ENCODE peak calls at places on chromosomes 3 and 15, in six cellular contexts. A is fibroblast of villous mesenchyme, R is psoas muscle, P is tibial artery, O is fibroblast of the aortic adventitia, B is astrocyte. K is an unnamed sample.
A peak's percentile ranks its signal among the peaks of the same experiment; 100 is the strongest.

GRCh38 chr3:133663569-133664313 is 2.0 kb upstream of the TOPBP1 start:
- DNase-seq in A (peak; percentile 55), R (no peak), P (no peak), O (peak; percentile 50), B (peak; percentile 27), K (peak; percentile 58)

GRCh38 chr15:60656491-60657284 is 177.7 kb upstream of the ICE2 start:
- DNase-seq in A (peak; percentile 33), R (no peak), P (no peak), O (peak; percentile 69), B (peak; percentile 73), K (peak; percentile 80)

GRCh38 chr3:48915296-48915695 is 3.3 kb upstream of the ARIH2 start:
- DNase-seq in A (peak; percentile 58), R (no peak), P (no peak), O (no peak), B (no peak), K (no peak)

GRCh38 chr3:97895216-97895615 is 73.4 kb downstream of the CRYBG3 start:
- DNase-seq in A (no peak), R (no peak), P (no peak), O (no peak), B (no peak), K (no peak)

GRCh38 chr15:82301296-82302016 is 38.8 kb downstream of the SAXO2 start:
- DNase-seq in A (no peak), R (no peak), P (no peak), O (no peak), B (no peak), K (no peak)

GRCh38 chr15:48062476-48062875 is 58.3 kb upstream of the SLC24A5 start:
- DNase-seq in A (peak; percentile 57), R (no peak), P (no peak), O (no peak), B (peak; percentile 53), K (peak; percentile 19)

GRCh38 chr3:126613481-126614187 is 41.3 kb downstream of the TXNRD3 start:
- DNase-seq in A (no peak), R (no peak), P (no peak), O (peak; percentile 18), B (no peak), K (peak; percentile 32)

GRCh38 chr3:99625643-99626414 is 12.6 kb upstream of the COL8A1 start:
- DNase-seq in A (peak; percentile 73), R (no peak), P (no peak), O (peak; percentile 40), B (no peak), K (peak; percentile 50)

GRCh38 chr3:149581248-149581647 is 76.6 kb downstream of the WWTR1 start:
- DNase-seq in A (peak; percentile 78), R (no peak), P (no peak), O (no peak), B (peak; percentile 76), K (no peak)

GRCh38 chr3:99711361-99711760 is 73.0 kb downstream of the COL8A1 start:
- DNase-seq in A (no peak), R (peak; percentile 48), P (no peak), O (peak; percentile 30), B (peak; percentile 64), K (no peak)

GRCh38 chr3:157127831-157128767 is 31.8 kb downstream of the CCNL1 start:
- DNase-seq in A (peak; percentile 84), R (peak; percentile 58), P (peak; percentile 77), O (peak; percentile 91), B (peak; percentile 86), K (peak; percentile 95)

GRCh38 chr3:31448035-31448881 is 84.5 kb upstream of the STT3B start:
- DNase-seq in A (peak; percentile 11), R (no peak), P (no peak), O (peak; percentile 11), B (no peak), K (peak; percentile 38)

GRCh38 chr15:31083394-31083790 is 18.1 kb downstream of the TRPM1 start:
- DNase-seq in A (no peak), R (no peak), P (no peak), O (no peak), B (no peak), K (no peak)

GRCh38 chr3:5657109-5657508 is 469.6 kb downstream of the EDEM1 start:
- DNase-seq in A (no peak), R (no peak), P (no peak), O (no peak), B (no peak), K (no peak)

GRCh38 chr15:65254237-65254820 is 32.4 kb downstream of the PARP16 start:
- DNase-seq in A (no peak), R (peak; percentile 59), P (no peak), O (peak; percentile 20), B (no peak), K (no peak)

GRCh38 chr3:53750253-53751210 is 95.7 kb downstream of the CHDH start:
- DNase-seq in A (no peak), R (no peak), P (no peak), O (no peak), B (no peak), K (no peak)

GRCh38 chr3:22245122-22245521 is 494.1 kb upstream of the ZNF385D start:
- DNase-seq in A (peak; percentile 72), R (peak; percentile 58), P (peak; percentile 33), O (peak; percentile 81), B (peak; percentile 86), K (peak; percentile 84)

GRCh38 chr15:44775923-44776322 is 39.6 kb downstream of the TRIM69 start:
- DNase-seq in A (no peak), R (no peak), P (no peak), O (no peak), B (no peak), K (peak; percentile 17)

GRCh38 chr3:59411176-59411575 is 361.4 kb upstream of the CFAP20DC start:
- DNase-seq in A (no peak), R (no peak), P (no peak), O (no peak), B (no peak), K (no peak)

GRCh38 chr3:179268400-179269051 is 17.6 kb upstream of the KCNMB3 start:
- DNase-seq in A (no peak), R (no peak), P (no peak), O (no peak), B (no peak), K (no peak)

GRCh38 chr3:179269152-179269707 is 18.3 kb upstream of the KCNMB3 start:
- DNase-seq in A (no peak), R (no peak), P (no peak), O (no peak), B (no peak), K (no peak)

GRCh38 chr3:179276001-179276400 is 25.1 kb upstream of the KCNMB3 start:
- DNase-seq in A (no peak), R (no peak), P (no peak), O (no peak), B (no peak), K (no peak)

GRCh38 chr3:179276743-179277142 is 25.8 kb upstream of the KCNMB3 start:
- DNase-seq in A (no peak), R (no peak), P (no peak), O (no peak), B (no peak), K (no peak)

GRCh38 chr3:179272385-179272784 is 21.5 kb upstream of the KCNMB3 start:
- DNase-seq in A (no peak), R (no peak), P (no peak), O (peak; percentile 9), B (no peak), K (peak; percentile 29)
- TF ChIP-seq CTCF in A (peak; percentile 50), R (peak; percentile 10), P (peak; percentile 32), O (peak; percentile 11), B (no peak), K (peak; percentile 41)

GRCh38 chr3:187024561-187025226 is 94.4 kb downstream of the ST6GAL1 start:
- DNase-seq in A (no peak), R (no peak), P (no peak), O (no peak), B (no peak), K (no peak)

GRCh38 chr3:187025254-187025655 is 94.9 kb downstream of the ST6GAL1 start:
- DNase-seq in A (no peak), R (no peak), P (no peak), O (no peak), B (no peak), K (no peak)

GRCh38 chr3:187027531-187027936 is 97.2 kb downstream of the ST6GAL1 start:
- DNase-seq in A (no peak), R (no peak), P (no peak), O (no peak), B (no peak), K (no peak)

GRCh38 chr3:187026321-187026678 is 96.0 kb downstream of the ST6GAL1 start:
- DNase-seq in A (no peak), R (no peak), P (no peak), O (no peak), B (no peak), K (no peak)

DNA sequence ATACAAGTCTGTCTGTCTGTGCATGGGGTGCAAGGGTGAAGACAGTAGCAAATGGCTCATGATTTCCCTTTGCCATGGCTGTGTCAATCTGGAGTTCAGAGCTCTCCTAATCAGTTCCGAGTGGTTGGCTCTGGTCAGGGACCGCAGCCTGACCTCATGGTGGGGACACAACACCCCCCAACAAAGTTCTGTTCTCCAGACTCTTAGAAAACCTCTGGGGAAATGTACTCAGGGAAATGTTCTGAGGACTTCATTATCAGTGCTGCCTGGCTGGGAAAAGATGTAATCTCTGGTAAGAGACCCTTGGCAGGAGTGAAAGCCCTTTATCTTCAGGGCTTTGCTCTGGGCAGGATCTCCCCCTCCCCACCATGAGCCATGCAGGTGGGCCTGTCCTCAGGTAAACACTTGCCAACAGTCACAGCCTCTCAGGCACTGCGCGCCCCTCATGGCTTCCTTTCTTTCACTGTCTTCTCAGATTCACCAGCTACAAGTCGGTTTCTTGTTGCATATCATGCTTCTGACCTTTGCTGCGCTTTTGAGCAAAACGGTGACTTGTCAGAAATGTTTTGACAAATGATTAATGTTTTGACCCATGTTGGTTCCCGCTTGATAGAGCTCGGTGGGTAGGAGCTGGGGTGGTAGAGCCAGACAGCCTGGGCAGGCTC is 95.5 kb downstream of the ST6GAL1 start:
- DNase-seq in A (no peak), R (no peak), P (no peak), O (no peak), B (no peak), K (no peak)
- H3K4me3 ChIP-seq in A (no peak overlapping the region), R (no peak overlapping the region), P (no peak overlapping the region), O (no peak overlapping the region), B (no peak overlapping the region), K (no peak overlapping the region)

GRCh38 chr3:55013145-55013544 is 85.3 kb upstream of the LRTM1 start:
- DNase-seq in A (peak; percentile 29), R (no peak), P (no peak), O (peak; percentile 43), B (no peak), K (peak; percentile 49)
- TF ChIP-seq CTCF in A (peak; percentile 31), R (no peak), P (no peak), O (peak; percentile 14), B (peak; percentile 41), K (peak; percentile 22)

GRCh38 chr15:88982946-88983342 is 69.8 kb upstream of the MFGE8 start:
- DNase-seq in A (no peak), R (no peak), P (no peak), O (no peak), B (no peak), K (no peak)

GRCh38 chr15:88979674-88980073 is 66.5 kb upstream of the MFGE8 start:
- DNase-seq in A (no peak), R (no peak), P (no peak), O (no peak), B (no peak), K (no peak)

GRCh38 chr15:88981244-88982215 is 68.4 kb upstream of the MFGE8 start:
- DNase-seq in A (no peak), R (no peak), P (no peak), O (no peak), B (peak; percentile 45), K (no peak)

GRCh38 chr15:88982304-88982945 is 69.2 kb upstream of the MFGE8 start:
- DNase-seq in A (peak; percentile 84), R (peak; percentile 81), P (peak; percentile 76), O (peak; percentile 87), B (peak; percentile 78), K (peak; percentile 93)

GRCh38 chr15:88980498-88980897 is 67.3 kb upstream of the MFGE8 start:
- DNase-seq in A (no peak), R (no peak), P (no peak), O (no peak), B (no peak), K (no peak)
- H3K4me3 ChIP-seq in A (no peak overlapping the region), R (no peak overlapping the region), P (no peak overlapping the region), O (no peak overlapping the region), B (no peak overlapping the region), K (no peak overlapping the region)